ENCODE peak calls at places on chromosomes 12 and 14, in seven cellular contexts. U is stimulated activated CD8-positive, alpha-beta memory T cell treated with anti-CD3 and anti-CD28 coated beads, Interleukin-7, amount 100 ng/mL, for 1 hour; D is stimulated activated naive B cell treated with anti-CD40 and anti-IgM and Interleukin-4, amounts not matched to agents 10 μg/mL and 1 μg/mL and 100 μg/mL, for 72 hours; Q is NCI-H1694 treated with DMSO at 0.1 percent for 48 hours; L is activated naive CD8-positive, alpha-beta T cell treated with anti-CD3 and anti-CD28 coated beads, Interleukin-2, amount 50 U/mL, for 16 hours; N is nephron progenitor cell; O is NCI-H460. A is an unnamed sample.

GRCh38 chr12:54438506-54438905 is 19.4 kb upstream of the ITGA5 start:
- DNase-seq in U (no peak), D (no peak), Q (no peak), L (no peak), N (no peak), O (no peak), A (no peak)

GRCh38 chr14:99119554-99119953 is 152.4 kb downstream of the BCL11B start:
- DNase-seq in U (no peak), D (no peak), Q (peak; percentile 20), L (no peak), N (no peak), O (no peak), A (no peak)

GRCh38 chr14:63245893-63246292 is 41.6 kb downstream of the RHOJ start:
- DNase-seq in U (no peak), D (no peak), Q (peak; percentile 11), L (no peak), N (no peak), O (no peak), A (no peak)

GRCh38 chr12:95336387-95337067 is 118.9 kb downstream of the VEZT start:
- DNase-seq in U (no peak), D (no peak), Q (peak; percentile 91), L (no peak), N (peak; percentile 55), O (peak; percentile 39), A (no peak)

GRCh38 chr12:26853303-26854027 is 20.5 kb upstream of the ITPR2 start:
- DNase-seq in U (peak; percentile 47), D (peak; percentile 48), Q (peak; percentile 81), L (peak; percentile 30), N (peak; percentile 64), O (peak; percentile 42), A (peak; percentile 47)

GRCh38 chr12:67649165-67650126 is 901 bp downstream of the DYRK2 start:
- DNase-seq in U (no peak), D (peak; percentile 15), Q (no peak), L (no peak), N (peak; percentile 54), O (no peak), A (peak; percentile 28)

GRCh38 chr14:101243587-101244338 is 317.5 kb upstream of the DIO3 start:
- DNase-seq in U (no peak), D (no peak), Q (no peak), L (no peak), N (no peak), O (no peak), A (no peak)

GRCh38 chr12:54352022-54352531 is 12.2 kb downstream of the GPR84 start:
- DNase-seq in U (no peak), D (no peak), Q (peak; percentile 42), L (no peak), N (peak; percentile 80), O (no peak), A (no peak)

GRCh38 chr12:42201061-42201460 is 37.0 kb downstream of the YAF2 start:
- DNase-seq in U (no peak), D (no peak), Q (no peak), L (no peak), N (no peak), O (no peak), A (no peak)

GRCh38 chr14:82647088-82647697 is 1113.5 kb upstream of the SEL1L start:
- DNase-seq in U (no peak), D (no peak), Q (no peak), L (no peak), N (no peak), O (no peak), A (no peak)

GRCh38 chr12:60995256-60995825 is 1264.9 kb upstream of the USP15 start:
- DNase-seq in U (no peak), D (no peak), Q (no peak), L (no peak), N (no peak), O (no peak), A (no peak)

GRCh38 chr12:127393896-127394295 is 873.1 kb upstream of the TMEM132C start:
- DNase-seq in U (no peak), D (no peak), Q (no peak), L (no peak), N (no peak), O (no peak), A (no peak)

GRCh38 chr14:49879683-49880204 is 13.1 kb upstream of the ARF6 start:
- DNase-seq in U (no peak), D (peak; percentile 45), Q (peak; percentile 71), L (no peak), N (peak; percentile 30), O (peak; percentile 62), A (peak; percentile 48)

GRCh38 chr14:105430535-105430934 is 10.9 kb downstream of the MTA1 start:
- DNase-seq in U (no peak), D (no peak), Q (no peak), L (no peak), N (no peak), O (no peak), A (no peak)

GRCh38 chr12:81136519-81136918 is 58.6 kb downstream of the ACSS3 start:
- DNase-seq in U (no peak), D (no peak), Q (no peak), L (no peak), N (no peak), O (no peak), A (no peak)

GRCh38 chr14:51554953-51555352 is 96.8 kb upstream of the FRMD6 start:
- DNase-seq in U (no peak), D (no peak), Q (peak; percentile 47), L (no peak), N (no peak), O (no peak), A (no peak)

GRCh38 chr12:30797689-30798088 is 42.9 kb upstream of the CAPRIN2 start:
- DNase-seq in U (no peak), D (no peak), Q (no peak), L (no peak), N (no peak), O (no peak), A (no peak)

GRCh38 chr12:55470088-55470830 is at the start of gene OR6C70:
- DNase-seq in U (no peak), D (no peak), Q (no peak), L (no peak), N (no peak), O (no peak), A (no peak)

GRCh38 chr12:80053048-80053790 is 46.1 kb upstream of the OTOGL start:
- DNase-seq in U (no peak), D (no peak), Q (no peak), L (no peak), N (no peak), O (no peak), A (no peak)

GRCh38 chr14:106733771-106734170 is 1207.4 kb downstream of the TMEM121 start:
- DNase-seq in U (no peak), D (no peak), Q (no peak), L (no peak), N (no peak), O (no peak), A (no peak)

GRCh38 chr14:63460594-63461132 is 82.5 kb downstream of the PPP2R5E start:
- DNase-seq in U (no peak), D (no peak), Q (no peak), L (no peak), N (no peak), O (no peak), A (no peak)

GRCh38 chr12:61993734-61994345 is 266.4 kb upstream of the USP15 start:
- DNase-seq in U (no peak), D (no peak), Q (no peak), L (no peak), N (peak; percentile 5), O (peak; percentile 54), A (no peak)

GRCh38 chr14:68199465-68200145 is 380.0 kb downstream of the RAD51B start:
- DNase-seq in U (no peak), D (no peak), Q (no peak), L (no peak), N (peak; percentile 16), O (no peak), A (no peak)

GRCh38 chr12:50257226-50258166 is 25.8 kb downstream of the LIMA1 start:
- DNase-seq in U (no peak), D (no peak), Q (peak; percentile 19), L (no peak), N (no peak), O (peak; percentile 35), A (no peak)

GRCh38 chr12:6765634-6766581 is at the start of gene PTMS:
- DNase-seq in U (no peak), D (no peak), Q (peak; percentile 97), L (no peak), N (peak; percentile 81), O (peak; percentile 73), A (peak; percentile 46)

GRCh38 chr12:41264281-41264680 is 76.2 kb downstream of the PDZRN4 start:
- DNase-seq in U (no peak), D (no peak), Q (peak; percentile 49), L (no peak), N (no peak), O (peak; percentile 15), A (no peak)

GRCh38 chr14:74912111-74912510 is 10.9 kb downstream of the RPS6KL1 start:
- DNase-seq in U (no peak), D (no peak), Q (no peak), L (no peak), N (no peak), O (no peak), A (no peak)

GRCh38 chr12:16347391-16348298 is at the start of gene MGST1:
- DNase-seq in U (no peak), D (no peak), Q (no peak), L (no peak), N (peak; percentile 77), O (peak; percentile 70), A (peak; percentile 2)

GRCh38 chr14:34956906-34957305 is 25.9 kb upstream of the SRP54 start:
- DNase-seq in U (no peak), D (no peak), Q (no peak), L (no peak), N (no peak), O (no peak), A (no peak)

A was measured in GM19239.